ENCODE peak calls at places on chromosomes 11 and 22, in eight cellular contexts. Y, S, X, R, U, P, B and W are unnamed samples.

GRCh38 chr11:76415073-76415472 is 29.7 kb upstream of the EMSY start:
- DNase-seq in Y (no peak), S (no peak), X (no peak), R (no peak), U (peak; percentile 64), P (no peak), B (no peak), W (no peak)

GRCh38 chr11:108914981-108915380 is 250.1 kb downstream of the DDX10 start:
- DNase-seq in Y (no peak), S (no peak), X (no peak), R (no peak), U (no peak), P (no peak), B (peak; percentile 47), W (no peak)

GRCh38 chr11:69746140-69746539 is 29.0 kb downstream of the FGF4 start:
- DNase-seq in Y (no peak), S (no peak), X (no peak), R (no peak), U (peak; percentile 42), P (no peak), B (no peak), W (no peak)

GRCh38 chr11:64970731-64971151 is 1.2 kb downstream of the MAJIN start:
- DNase-seq in Y (no peak), S (no peak), X (peak; percentile 29), R (no peak), U (no peak), P (no peak), B (no peak), W (no peak)

GRCh38 chr11:65133724-65134123 is 595 bp downstream of the SYVN1 start:
- DNase-seq in Y (no peak), S (no peak), X (no peak), R (no peak), U (no peak), P (peak; percentile 73), B (no peak), W (no peak)

GRCh38 chr11:100927579-100927978 is 202.0 kb downstream of the PGR start:
- DNase-seq in Y (no peak), S (no peak), X (no peak), R (no peak), U (no peak), P (no peak), B (no peak), W (no peak)

GRCh38 chr11:65530157-65530496 is 5.2 kb downstream of the SCYL1 start:
- DNase-seq in Y (no peak), S (no peak), X (no peak), R (no peak), U (peak; percentile 81), P (no peak), B (no peak), W (no peak)

GRCh38 chr11:35083181-35084061 is 55.5 kb upstream of the CD44 start:
- DNase-seq in Y (peak; percentile 63), S (peak; percentile 100), X (peak; percentile 66), R (peak; percentile 70), U (peak; percentile 27), P (no peak), B (peak; percentile 100), W (peak; percentile 51)

GRCh38 chr22:27892811-27893210 is 26.2 kb downstream of the PITPNB start:
- DNase-seq in Y (no peak), S (no peak), X (no peak), R (no peak), U (no peak), P (peak; percentile 86), B (no peak), W (no peak)

GRCh38 chr11:10308208-10308954 is 3.5 kb downstream of the ADM start:
- DNase-seq in Y (no peak), S (no peak), X (no peak), R (no peak), U (no peak), P (no peak), B (no peak), W (no peak)

GRCh38 chr22:33706100-33706499 is 214.2 kb downstream of the LARGE1 start:
- DNase-seq in Y (no peak), S (no peak), X (no peak), R (no peak), U (peak; percentile 48), P (no peak), B (no peak), W (no peak)

GRCh38 chr11:19889531-19889930 is 176.9 kb downstream of the NAV2 start:
- DNase-seq in Y (no peak), S (peak; percentile 16), X (no peak), R (no peak), U (no peak), P (no peak), B (peak; percentile 54), W (no peak)

GRCh38 chr22:33274214-33274828 is 216.1 kb upstream of the SYN3 start:
- DNase-seq in Y (peak; percentile 26), S (no peak), X (no peak), R (no peak), U (peak; percentile 67), P (no peak), B (peak; percentile 3), W (no peak)

GRCh38 chr11:414333-414857 is 404 bp downstream of the SIGIRR start:
- DNase-seq in Y (peak; percentile 18), S (no peak), X (no peak), R (no peak), U (no peak), P (no peak), B (no peak), W (peak; percentile 9)

GRCh38 chr22:45336971-45337431 is 27.3 kb downstream of the FAM118A start:
- DNase-seq in Y (peak; percentile 88), S (no peak), X (no peak), R (no peak), U (no peak), P (peak; percentile 89), B (peak; percentile 38), W (peak; percentile 85)

GRCh38 chr11:98940913-98941312 is 79.8 kb upstream of the CNTN5 start:
- DNase-seq in Y (no peak), S (no peak), X (no peak), R (no peak), U (peak; percentile 13), P (no peak), B (no peak), W (no peak)

GRCh38 chr22:42922374-42923177 is 65.5 kb upstream of the ARFGAP3 start:
- DNase-seq in Y (no peak), S (no peak), X (no peak), R (no peak), U (no peak), P (peak; percentile 66), B (no peak), W (no peak)